ENCODE peak calls at places on chromosome 12, in ten cellular contexts. A, J, I, K, M, Z, E, F, Q and H are unnamed samples.

GRCh38 chr12:10363922-10364838 is 25.7 kb downstream of the KLRK1 start:
- DNase-seq in A (no peak), J (peak; percentile 41), I (no peak), K (no peak), M (peak; percentile 64), Z (peak; percentile 60), E (no peak), F (peak; percentile 36), Q (no peak), H (peak; percentile 36)

GRCh38 chr12:64724201-64724745 is 34.9 kb downstream of the GNS start:
- DNase-seq in A (no peak), J (no peak), I (no peak), K (no peak), M (no peak), Z (no peak), E (no peak), F (no peak), Q (no peak), H (no peak)

GRCh38 chr12:84911331-84912190 is 1.0 kb downstream of the SLC6A15 start:
- DNase-seq in A (no peak), J (peak; percentile 56), I (peak; percentile 69), K (peak; percentile 67), M (no peak), Z (peak; percentile 72), E (no peak), F (peak; percentile 89), Q (peak; percentile 95), H (no peak)

GRCh38 chr12:58980768-58981167 is 60.5 kb upstream of the LRIG3 start:
- DNase-seq in A (no peak), J (no peak), I (no peak), K (no peak), M (no peak), Z (no peak), E (no peak), F (no peak), Q (no peak), H (no peak)

GRCh38 chr12:103962493-103962892 is 3.2 kb upstream of the TDG start:
- DNase-seq in A (no peak), J (no peak), I (no peak), K (no peak), M (no peak), Z (no peak), E (no peak), F (no peak), Q (no peak), H (no peak)

GRCh38 chr12:125228519-125229260 is 163.5 kb downstream of the AACS start:
- DNase-seq in A (no peak), J (no peak), I (no peak), K (no peak), M (no peak), Z (no peak), E (no peak), F (no peak), Q (peak; percentile 79), H (no peak)

GRCh38 chr12:48420031-48420775 is 52.2 kb upstream of the ANP32D start:
- DNase-seq in A (no peak), J (no peak), I (no peak), K (no peak), M (no peak), Z (no peak), E (no peak), F (peak; percentile 33), Q (no peak), H (no peak)

GRCh38 chr12:106585237-106585834 is 2.5 kb downstream of the RFX4 start:
- DNase-seq in A (no peak), J (no peak), I (no peak), K (no peak), M (no peak), Z (no peak), E (no peak), F (no peak), Q (peak; percentile 56), H (no peak)

GRCh38 chr12:56126732-56127239 is 1.3 kb upstream of the ESYT1 start:
- DNase-seq in A (no peak), J (no peak), I (no peak), K (no peak), M (no peak), Z (no peak), E (no peak), F (no peak), Q (no peak), H (no peak)

GRCh38 chr12:92297932-92298681 is 152.5 kb upstream of the BTG1 start:
- DNase-seq in A (no peak), J (peak; percentile 80), I (no peak), K (no peak), M (no peak), Z (no peak), E (no peak), F (peak; percentile 55), Q (no peak), H (no peak)

GRCh38 chr12:52630609-52631200 is 12.3 kb upstream of the KRT73 start:
- DNase-seq in A (no peak), J (no peak), I (no peak), K (no peak), M (no peak), Z (no peak), E (no peak), F (no peak), Q (peak; percentile 9), H (no peak)

GRCh38 chr12:71162832-71163711 is 5.3 kb upstream of the TSPAN8 start:
- DNase-seq in A (no peak), J (no peak), I (no peak), K (no peak), M (no peak), Z (peak; percentile 42), E (no peak), F (no peak), Q (no peak), H (no peak)

GRCh38 chr12:70609739-70610491 is 27.3 kb downstream of the PTPRB start:
- DNase-seq in A (no peak), J (no peak), I (no peak), K (no peak), M (peak; percentile 36), Z (peak; percentile 45), E (peak; percentile 74), F (no peak), Q (peak; percentile 67), H (no peak)

GRCh38 chr12:123278150-123278627 is 6.5 kb upstream of the CDK2AP1 start:
- DNase-seq in A (no peak), J (no peak), I (no peak), K (no peak), M (no peak), Z (no peak), E (no peak), F (no peak), Q (no peak), H (peak; percentile 87)

GRCh38 chr12:123286997-123287396 is 15.3 kb upstream of the CDK2AP1 start:
- DNase-seq in A (no peak), J (no peak), I (no peak), K (no peak), M (no peak), Z (no peak), E (no peak), F (no peak), Q (peak; percentile 56), H (no peak)

GRCh38 chr12:123284669-123285068 is 13.0 kb upstream of the CDK2AP1 start:
- DNase-seq in A (no peak), J (no peak), I (no peak), K (no peak), M (no peak), Z (no peak), E (no peak), F (no peak), Q (no peak), H (no peak)

DNA sequence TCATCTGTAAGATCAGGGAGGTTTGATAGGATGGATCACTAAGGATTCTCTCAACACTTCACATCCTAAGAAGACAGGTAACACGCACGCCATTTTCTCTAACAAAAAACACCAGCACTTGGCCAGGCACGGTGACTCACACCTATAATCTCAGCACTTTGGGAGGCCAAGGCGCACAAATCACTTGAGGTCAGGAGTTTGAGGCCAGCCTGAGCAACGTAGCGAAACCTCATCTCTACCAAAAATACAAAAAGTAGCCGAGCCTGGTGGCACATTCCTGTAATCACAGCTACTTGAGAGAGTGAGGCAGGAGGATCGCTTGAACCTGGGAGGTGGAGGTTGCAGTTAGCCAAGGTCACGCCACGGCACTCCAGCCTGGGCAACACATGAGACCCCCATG is 10.5 kb upstream of the CDK2AP1 start:
- DNase-seq in A (no peak), J (no peak), I (no peak), K (no peak), M (no peak), Z (no peak), E (no peak), F (no peak), Q (no peak), H (no peak)
- TF ChIP-seq CTCF in A (no peak), J (no peak), I (no peak), K (no peak), M (no peak), Z (no peak), E (no peak), F (no peak), Q (no peak), H (no peak)

GRCh38 chr12:118119449-118119879 is 15.7 kb upstream of the VSIG10 start:
- DNase-seq in A (no peak), J (no peak), I (no peak), K (peak; percentile 76), M (no peak), Z (no peak), E (no peak), F (no peak), Q (peak; percentile 90), H (no peak)
- TF ChIP-seq CTCF in A (peak; percentile 3), J (no peak), I (no peak), K (peak; percentile 20), M (no peak), Z (no peak), E (no peak), F (peak; percentile 8), Q (peak; percentile 68), H (no peak)

GRCh38 chr12:40970320-40970907 is 217.7 kb upstream of the PDZRN4 start:
- DNase-seq in A (no peak), J (no peak), I (no peak), K (no peak), M (no peak), Z (no peak), E (no peak), F (no peak), Q (no peak), H (no peak)
- TF ChIP-seq CTCF in A (no peak), J (peak; percentile 7), I (no peak), K (no peak), M (no peak), Z (no peak), E (no peak), F (no peak), Q (peak; percentile 65), H (no peak)

DNA sequence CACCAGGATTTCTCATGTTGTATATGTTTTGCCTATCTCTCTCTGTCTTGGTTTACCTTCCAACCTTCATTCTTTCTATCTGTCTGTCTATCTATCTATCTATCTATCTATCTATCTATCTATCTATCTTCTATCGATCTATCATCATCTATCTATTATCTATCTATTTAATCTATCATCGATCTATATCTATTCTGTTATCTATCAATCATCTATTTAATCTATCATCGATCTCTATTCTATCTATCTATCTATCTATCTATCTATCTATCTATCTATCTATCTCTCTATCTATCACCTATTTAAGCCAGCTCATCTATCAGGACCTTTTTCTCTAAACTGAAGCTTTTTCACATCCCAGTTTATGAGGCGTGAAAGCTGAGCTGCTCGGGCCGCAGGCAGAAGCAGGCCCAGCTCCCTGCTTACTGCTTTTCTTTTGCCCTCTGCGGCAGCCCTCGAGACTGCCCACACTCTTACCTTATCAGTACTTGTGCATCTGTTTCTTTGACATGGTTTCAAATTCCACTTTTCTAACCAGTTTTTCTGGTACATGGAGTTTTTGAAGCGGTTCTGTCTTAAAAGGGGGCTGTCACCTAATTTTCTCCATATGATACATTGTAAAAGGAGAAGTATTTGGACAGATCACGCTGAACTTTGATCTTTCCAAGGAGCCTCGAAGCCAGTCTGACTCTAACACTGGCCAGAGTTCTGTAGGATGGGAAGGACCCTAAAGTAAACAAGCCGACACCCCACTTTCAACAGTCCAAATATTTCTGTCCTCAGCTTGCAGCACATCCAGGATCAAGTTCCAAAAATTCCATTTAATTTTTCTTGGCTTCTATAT is 44.4 kb upstream of the GSG1 start:
- DNase-seq in A (no peak), J (no peak), I (no peak), K (no peak), M (peak; percentile 41), Z (peak; percentile 44), E (no peak), F (no peak), Q (no peak), H (no peak)
- TF ChIP-seq CTCF in A (no peak), J (no peak), I (no peak), K (no peak), M (no peak), Z (no peak), E (no peak), F (no peak), Q (no peak), H (no peak)